ENCODE peak calls at places on chromosomes 7 and 10, in six cellular contexts. V is HS-5; P is tibial artery; S is activated CD4-positive, CD25-positive, alpha-beta regulatory T cell; I is kidney epithelial cell; M is mesendoderm. H is an unnamed sample.
A peak's percentile ranks its signal among the peaks of the same experiment; 100 is the strongest.

GRCh38 chr7:66564045-66564444 is 64.6 kb upstream of the KCTD7 start:
- DNase-seq in P (no peak), S (no peak), M (no peak), I (no peak), V (no peak), H (no peak)

GRCh38 chr7:4003536-4003935 is 678.6 kb upstream of the FOXK1 start:
- DNase-seq in M (no peak), V (no peak), P (no peak), S (no peak), I (no peak), H (no peak)

GRCh38 chr10:120052964-120053363 is 160.4 kb downstream of the SEC23IP start:
- DNase-seq in V (no peak), S (no peak), I (no peak), M (no peak), P (no peak), H (no peak)

GRCh38 chr10:28620251-28620650 is 57.1 kb upstream of the BAMBI start:
- DNase-seq in I (no peak), M (no peak), V (no peak), S (no peak), P (no peak), H (no peak)

GRCh38 chr7:131261476-131261994 is 66.1 kb upstream of the MKLN1 start:
- DNase-seq in M (no peak), V (no peak), I (no peak), S (no peak), P (no peak), H (no peak)

GRCh38 chr7:39195967-39196366 is 218.3 kb downstream of the POU6F2 start:
- DNase-seq in I (no peak), S (no peak), M (no peak), P (no peak), V (no peak), H (no peak)

GRCh38 chr7:8232999-8233847 is 28.7 kb downstream of the ICA1 start:
- DNase-seq in M (peak; percentile 80), S (no peak), V (no peak), P (no peak), I (no peak), H (peak; percentile 57)

GRCh38 chr7:133436014-133436428 is 183.1 kb downstream of the EXOC4 start:
- DNase-seq in M (no peak), P (no peak), I (no peak), V (peak; percentile 19), S (no peak), H (peak; percentile 5)

GRCh38 chr7:38477333-38477732 is 153.8 kb downstream of the AMPH start:
- DNase-seq in M (no peak), I (no peak), V (no peak), S (no peak), P (no peak), H (no peak)

GRCh38 chr10:13724484-13724883 is 137.7 kb downstream of the PRPF18 start:
- DNase-seq in V (no peak), M (no peak), S (no peak), P (no peak), I (no peak), H (no peak)

GRCh38 chr10:121497513-121497912 is 100.7 kb downstream of the FGFR2 start:
- DNase-seq in V (no peak), P (no peak), M (no peak), I (no peak), S (no peak), H (no peak)

GRCh38 chr10:69474688-69475432 is 23.6 kb downstream of the TSPAN15 start:
- DNase-seq in V (peak; percentile 36), S (no peak), P (peak; percentile 71), M (no peak), I (no peak), H (peak; percentile 95)

GRCh38 chr7:16564909-16565426 is 38.3 kb downstream of the LRRC72 start:
- DNase-seq in M (peak; percentile 79), V (peak; percentile 30), I (peak; percentile 16), P (no peak), S (no peak), H (peak; percentile 63)

GRCh38 chr10:92142512-92142911 is 148.4 kb downstream of the CPEB3 start:
- DNase-seq in I (no peak), V (no peak), M (no peak), P (no peak), S (no peak), H (no peak)

GRCh38 chr10:125161570-125162139 is 1.3 kb upstream of the CTBP2 start:
- DNase-seq in I (no peak), P (no peak), M (no peak), V (no peak), S (no peak), H (no peak)

GRCh38 chr10:21497177-21497807 is 28.2 kb downstream of the SKIDA1 start:
- DNase-seq in V (no peak), S (no peak), P (peak; percentile 91), M (peak; percentile 93), I (peak; percentile 55), H (peak; percentile 86)

H was measured in A172.